ENCODE peak calls at places on chromosomes 6 and 20, in seven cellular contexts. One of them, this sample, is unnamed.

GRCh38 chr20:24720957-24721356 is 228.1 kb upstream of the CST7 start:
- DNase-seq in CD8-positive, alpha-beta memory T cell: no peak
- DNase-seq in GM23248: no peak
- DNase-seq in AG04450: no peak
- DNase-seq in astrocyte: no peak
- DNase-seq in suprapubic skin: no peak
- DNase-seq in left ventricle myocardium inferior: no peak
- DNase-seq in this sample: no peak

GRCh38 chr6:104400844-104401243 is 458.9 kb downstream of the HACE1 start:
- DNase-seq in CD8-positive, alpha-beta memory T cell: no peak
- DNase-seq in GM23248: no peak
- DNase-seq in AG04450: no peak
- DNase-seq in astrocyte: no peak
- DNase-seq in suprapubic skin: no peak
- DNase-seq in left ventricle myocardium inferior: no peak
- DNase-seq in this sample: no peak

GRCh38 chr6:94215614-94216013 is 796.3 kb upstream of the EPHA7 start:
- DNase-seq in CD8-positive, alpha-beta memory T cell: no peak
- DNase-seq in GM23248: no peak
- DNase-seq in AG04450: no peak
- DNase-seq in astrocyte: no peak
- DNase-seq in suprapubic skin: no peak
- DNase-seq in left ventricle myocardium inferior: no peak
- DNase-seq in this sample: peak; percentile 62

GRCh38 chr6:31834704-31835375 is 7.3 kb downstream of the HSPA1B start:
- DNase-seq in CD8-positive, alpha-beta memory T cell: peak; percentile 64
- DNase-seq in GM23248: peak; percentile 80
- DNase-seq in AG04450: no peak
- DNase-seq in astrocyte: no peak
- DNase-seq in suprapubic skin: peak; percentile 90
- DNase-seq in left ventricle myocardium inferior: peak; percentile 74
- DNase-seq in this sample: peak; percentile 83

GRCh38 chr6:23980965-23981364 is 145.1 kb upstream of the NRSN1 start:
- DNase-seq in CD8-positive, alpha-beta memory T cell: no peak
- DNase-seq in GM23248: peak; percentile 58
- DNase-seq in AG04450: no peak
- DNase-seq in astrocyte: peak; percentile 67
- DNase-seq in suprapubic skin: no peak
- DNase-seq in left ventricle myocardium inferior: no peak
- DNase-seq in this sample: no peak

GRCh38 chr6:110097443-110097842 is 82.0 kb downstream of the WASF1 start:
- DNase-seq in CD8-positive, alpha-beta memory T cell: no peak
- DNase-seq in GM23248: peak; percentile 18
- DNase-seq in AG04450: no peak
- DNase-seq in astrocyte: no peak
- DNase-seq in suprapubic skin: no peak
- DNase-seq in left ventricle myocardium inferior: no peak
- DNase-seq in this sample: no peak

GRCh38 chr20:10556519-10557083 is 117.2 kb downstream of the JAG1 start:
- DNase-seq in CD8-positive, alpha-beta memory T cell: no peak
- DNase-seq in GM23248: no peak
- DNase-seq in AG04450: no peak
- DNase-seq in astrocyte: no peak
- DNase-seq in suprapubic skin: no peak
- DNase-seq in left ventricle myocardium inferior: no peak
- DNase-seq in this sample: no peak

GRCh38 chr20:17956099-17956685 is 12.4 kb downstream of the SNX5 start:
- DNase-seq in CD8-positive, alpha-beta memory T cell: no peak
- DNase-seq in GM23248: no peak
- DNase-seq in AG04450: no peak
- DNase-seq in astrocyte: no peak
- DNase-seq in suprapubic skin: no peak
- DNase-seq in left ventricle myocardium inferior: no peak
- DNase-seq in this sample: no peak

GRCh38 chr6:9704989-9705388 is 709.9 kb downstream of the TFAP2A start:
- DNase-seq in CD8-positive, alpha-beta memory T cell: no peak
- DNase-seq in GM23248: no peak
- DNase-seq in AG04450: no peak
- DNase-seq in astrocyte: no peak
- DNase-seq in suprapubic skin: no peak
- DNase-seq in left ventricle myocardium inferior: no peak
- DNase-seq in this sample: no peak

GRCh38 chr6:71334768-71335167 is 46.2 kb downstream of the OGFRL1 start:
- DNase-seq in CD8-positive, alpha-beta memory T cell: no peak
- DNase-seq in GM23248: no peak
- DNase-seq in AG04450: no peak
- DNase-seq in astrocyte: no peak
- DNase-seq in suprapubic skin: no peak
- DNase-seq in left ventricle myocardium inferior: no peak
- DNase-seq in this sample: no peak

GRCh38 chr20:50900261-50900660 is 31.0 kb downstream of the ADNP start:
- DNase-seq in CD8-positive, alpha-beta memory T cell: no peak
- DNase-seq in GM23248: no peak
- DNase-seq in AG04450: no peak
- DNase-seq in astrocyte: no peak
- DNase-seq in suprapubic skin: no peak
- DNase-seq in left ventricle myocardium inferior: no peak
- DNase-seq in this sample: no peak

GRCh38 chr20:9485614-9486325 is 28.6 kb upstream of the LAMP5 start:
- DNase-seq in CD8-positive, alpha-beta memory T cell: no peak
- DNase-seq in GM23248: no peak
- DNase-seq in AG04450: no peak
- DNase-seq in astrocyte: no peak
- DNase-seq in suprapubic skin: no peak
- DNase-seq in left ventricle myocardium inferior: no peak
- DNase-seq in this sample: no peak

GRCh38 chr20:21436186-21436585 is 38.9 kb upstream of the NKX2-4 start:
- DNase-seq in CD8-positive, alpha-beta memory T cell: no peak
- DNase-seq in GM23248: peak; percentile 91
- DNase-seq in AG04450: no peak
- DNase-seq in astrocyte: peak; percentile 95
- DNase-seq in suprapubic skin: no peak
- DNase-seq in left ventricle myocardium inferior: no peak
- DNase-seq in this sample: no peak

GRCh38 chr20:22673467-22673866 is 89.1 kb upstream of the FOXA2 start:
- DNase-seq in CD8-positive, alpha-beta memory T cell: no peak
- DNase-seq in GM23248: no peak
- DNase-seq in AG04450: no peak
- DNase-seq in astrocyte: no peak
- DNase-seq in suprapubic skin: no peak
- DNase-seq in left ventricle myocardium inferior: no peak
- DNase-seq in this sample: no peak

GRCh38 chr6:130293800-130294199 is 71.0 kb upstream of the SAMD3 start:
- DNase-seq in CD8-positive, alpha-beta memory T cell: peak; percentile 11
- DNase-seq in GM23248: peak; percentile 79
- DNase-seq in AG04450: peak; percentile 44
- DNase-seq in astrocyte: peak; percentile 50
- DNase-seq in suprapubic skin: no peak
- DNase-seq in left ventricle myocardium inferior: no peak
- DNase-seq in this sample: peak; percentile 56

GRCh38 chr20:50694379-50695143 is 3.2 kb upstream of the RIPOR3 start:
- DNase-seq in CD8-positive, alpha-beta memory T cell: no peak
- DNase-seq in GM23248: peak; percentile 85
- DNase-seq in AG04450: no peak
- DNase-seq in astrocyte: peak; percentile 29
- DNase-seq in suprapubic skin: no peak
- DNase-seq in left ventricle myocardium inferior: no peak
- DNase-seq in this sample: no peak

GRCh38 chr6:47788498-47788884 is 6.7 kb downstream of the OPN5 start:
- DNase-seq in CD8-positive, alpha-beta memory T cell: no peak
- DNase-seq in GM23248: peak; percentile 7
- DNase-seq in AG04450: no peak
- DNase-seq in astrocyte: no peak
- DNase-seq in suprapubic skin: no peak
- DNase-seq in left ventricle myocardium inferior: no peak
- DNase-seq in this sample: no peak

GRCh38 chr6:145704153-145704781 is 31.1 kb downstream of the EPM2A start:
- DNase-seq in CD8-positive, alpha-beta memory T cell: no peak
- DNase-seq in GM23248: peak; percentile 56
- DNase-seq in AG04450: no peak
- DNase-seq in astrocyte: no peak
- DNase-seq in suprapubic skin: no peak
- DNase-seq in left ventricle myocardium inferior: no peak
- DNase-seq in this sample: no peak

GRCh38 chr6:62284725-62285124 is 1.3 kb downstream of the KHDRBS2 start:
- DNase-seq in CD8-positive, alpha-beta memory T cell: no peak
- DNase-seq in GM23248: no peak
- DNase-seq in AG04450: no peak
- DNase-seq in astrocyte: no peak
- DNase-seq in suprapubic skin: no peak
- DNase-seq in left ventricle myocardium inferior: no peak
- DNase-seq in this sample: no peak

GRCh38 chr20:39468703-39469102 is 506.6 kb downstream of the DHX35 start:
- DNase-seq in CD8-positive, alpha-beta memory T cell: no peak
- DNase-seq in GM23248: no peak
- DNase-seq in AG04450: no peak
- DNase-seq in astrocyte: no peak
- DNase-seq in suprapubic skin: no peak
- DNase-seq in left ventricle myocardium inferior: no peak
- DNase-seq in this sample: no peak

GRCh38 chr20:16397053-16397452 is 176.2 kb downstream of the KIF16B start:
- DNase-seq in CD8-positive, alpha-beta memory T cell: no peak
- DNase-seq in GM23248: peak; percentile 1
- DNase-seq in AG04450: no peak
- DNase-seq in astrocyte: peak; percentile 24
- DNase-seq in suprapubic skin: no peak
- DNase-seq in left ventricle myocardium inferior: peak; percentile 67
- DNase-seq in this sample: no peak

GRCh38 chr20:50838322-50838625 is 43.4 kb downstream of the BCAS4 start:
- DNase-seq in CD8-positive, alpha-beta memory T cell: no peak
- DNase-seq in GM23248: no peak
- DNase-seq in AG04450: no peak
- DNase-seq in astrocyte: no peak
- DNase-seq in suprapubic skin: no peak
- DNase-seq in left ventricle myocardium inferior: no peak
- DNase-seq in this sample: no peak

GRCh38 chr6:23218751-23219150 is 649.4 kb downstream of the HDGFL1 start:
- DNase-seq in CD8-positive, alpha-beta memory T cell: no peak
- DNase-seq in GM23248: no peak
- DNase-seq in AG04450: no peak
- DNase-seq in astrocyte: no peak
- DNase-seq in suprapubic skin: no peak
- DNase-seq in left ventricle myocardium inferior: no peak
- DNase-seq in this sample: peak; percentile 49

DNA sequence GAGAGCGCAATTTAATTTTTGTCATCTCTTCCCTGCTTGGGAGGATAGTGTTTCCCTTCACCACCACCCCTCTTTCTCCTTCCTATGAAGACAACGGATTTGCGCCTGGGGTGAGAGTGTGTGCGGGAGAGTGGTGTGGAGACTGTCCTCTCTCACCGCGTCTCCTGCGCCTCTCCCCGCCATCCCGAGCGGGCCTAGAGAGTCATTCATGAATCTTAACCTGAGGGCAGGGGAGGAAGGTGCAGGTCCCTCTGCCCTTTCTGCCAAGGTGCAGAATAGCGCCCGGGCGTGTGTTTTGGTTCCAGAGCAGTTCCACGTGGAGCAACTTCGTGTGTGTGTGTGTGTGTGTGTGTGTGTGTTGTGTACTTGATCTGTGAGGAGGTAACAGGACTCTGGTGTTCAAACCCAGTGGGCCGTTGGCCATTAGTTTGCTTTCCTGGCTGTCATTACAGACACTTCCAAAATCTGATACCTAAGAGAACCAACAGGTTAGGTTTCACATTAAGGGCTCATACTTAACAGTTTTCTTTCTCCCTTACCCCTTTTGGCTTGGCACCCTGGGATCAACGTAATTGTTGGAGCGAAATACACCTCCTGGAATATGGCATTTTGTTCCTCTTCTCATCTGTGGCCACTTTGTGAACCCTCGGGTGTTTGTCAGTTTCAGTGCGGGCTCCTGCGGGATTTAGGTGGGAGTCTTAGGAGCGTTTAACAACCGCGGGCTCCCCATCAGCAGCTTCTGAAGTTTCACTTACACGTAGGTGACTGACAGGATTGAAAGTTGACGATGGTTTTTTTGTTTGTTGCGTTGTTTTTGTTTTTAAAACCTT is 1.8 kb downstream of the EYA4 start:
- DNase-seq in CD8-positive, alpha-beta memory T cell: no peak
- DNase-seq in GM23248: no peak
- DNase-seq in AG04450: no peak
- DNase-seq in astrocyte: no peak
- DNase-seq in suprapubic skin: no peak
- DNase-seq in left ventricle myocardium inferior: peak; percentile 18
- DNase-seq in this sample: no peak
- H3K27me3 ChIP-seq in CD8-positive, alpha-beta memory T cell: no peaks in the 10 kb centered on the region
- H3K27me3 ChIP-seq in GM23248: peaks cover 75% of the 10 kb centered on the region
- H3K27me3 ChIP-seq in AG04450: no peaks in the 10 kb centered on the region
- H3K27me3 ChIP-seq in astrocyte: peaks cover 52% of the 10 kb centered on the region
- H3K27me3 ChIP-seq in suprapubic skin: peaks cover 75% of the 10 kb centered on the region
- H3K27me3 ChIP-seq in left ventricle myocardium inferior: peaks cover 74% of the 10 kb centered on the region
- H3K27me3 ChIP-seq in this sample: peaks cover 63% of the 10 kb centered on the region

DNA sequence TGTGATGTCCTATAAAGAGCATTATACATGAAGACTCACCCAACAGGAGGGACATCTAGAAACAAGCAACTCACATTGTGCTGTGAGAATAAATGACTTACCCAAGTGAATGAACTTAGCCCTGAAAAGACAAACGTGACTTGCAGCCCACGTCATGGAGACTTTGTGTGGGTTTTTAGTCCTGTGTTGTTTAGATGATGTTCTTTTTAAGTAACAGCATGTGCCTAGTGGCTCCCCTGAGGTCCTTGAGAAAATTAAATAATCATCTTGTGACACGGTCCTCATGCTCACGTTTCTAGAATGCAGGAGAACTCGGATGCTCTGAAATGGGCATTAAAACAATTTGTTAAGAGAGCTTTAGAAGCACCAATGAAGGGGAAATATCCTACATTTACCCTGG is 165.1 kb downstream of the SASH1 start:
- DNase-seq in CD8-positive, alpha-beta memory T cell: no peak
- DNase-seq in GM23248: peak; percentile 69
- DNase-seq in AG04450: no peak
- DNase-seq in astrocyte: peak; percentile 39
- DNase-seq in suprapubic skin: no peak
- DNase-seq in left ventricle myocardium inferior: no peak
- DNase-seq in this sample: no peak
- H3K27ac ChIP-seq in CD8-positive, alpha-beta memory T cell: no peak overlapping the region
- H3K27ac ChIP-seq in GM23248: peak overlapping the region; percentile 100
- H3K27ac ChIP-seq in AG04450: peak overlapping the region; percentile 33
- H3K27ac ChIP-seq in astrocyte: peak overlapping the region; percentile 84
- H3K27ac ChIP-seq in suprapubic skin: peak overlapping the region; percentile 94
- H3K27ac ChIP-seq in left ventricle myocardium inferior: peak overlapping the region; percentile 88
- H3K27ac ChIP-seq in this sample: no peak overlapping the region

GRCh38 chr20:46049815-46050214 is 20.8 kb downstream of the SLC12A5 start:
- DNase-seq in CD8-positive, alpha-beta memory T cell: no peak
- DNase-seq in GM23248: no peak
- DNase-seq in AG04450: no peak
- DNase-seq in astrocyte: no peak
- DNase-seq in suprapubic skin: no peak
- DNase-seq in left ventricle myocardium inferior: no peak
- DNase-seq in this sample: no peak
- H3K27me3 ChIP-seq in CD8-positive, alpha-beta memory T cell: peaks cover 7% of the 10 kb centered on the region
- H3K27me3 ChIP-seq in GM23248: peaks cover 8% of the 10 kb centered on the region
- H3K27me3 ChIP-seq in AG04450: peaks cover 13% of the 10 kb centered on the region
- H3K27me3 ChIP-seq in astrocyte: peaks cover 19% of the 10 kb centered on the region
- H3K27me3 ChIP-seq in suprapubic skin: peaks cover 44% of the 10 kb centered on the region
- H3K27me3 ChIP-seq in left ventricle myocardium inferior: peaks cover 97% of the 10 kb centered on the region
- H3K27me3 ChIP-seq in this sample: no peaks in the 10 kb centered on the region

DNA sequence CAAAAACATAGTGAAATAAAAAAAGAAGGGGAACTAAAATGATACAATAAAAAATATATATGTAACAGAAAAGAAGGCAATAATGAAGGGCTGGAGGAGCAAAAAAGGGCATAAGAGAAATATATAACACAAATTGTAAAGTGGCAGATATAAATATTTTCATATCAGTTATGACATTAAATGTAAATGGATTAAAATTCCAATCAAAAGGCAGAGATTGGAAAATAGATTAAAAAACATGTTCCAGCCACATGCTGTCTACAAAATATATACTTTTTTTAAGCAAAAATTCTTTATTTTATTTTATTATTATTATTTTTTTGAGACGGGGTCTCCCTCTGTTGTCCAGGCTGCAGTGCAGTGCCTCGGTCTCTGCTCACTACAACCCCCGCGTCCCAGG is 23.9 kb upstream of the NT5E start:
- DNase-seq in CD8-positive, alpha-beta memory T cell: no peak
- DNase-seq in GM23248: no peak
- DNase-seq in AG04450: no peak
- DNase-seq in astrocyte: no peak
- DNase-seq in suprapubic skin: no peak
- DNase-seq in left ventricle myocardium inferior: no peak
- DNase-seq in this sample: no peak
- H3K27ac ChIP-seq in CD8-positive, alpha-beta memory T cell: no peak overlapping the region
- H3K27ac ChIP-seq in GM23248: no peak overlapping the region
- H3K27ac ChIP-seq in AG04450: no peak overlapping the region
- H3K27ac ChIP-seq in astrocyte: no peak overlapping the region
- H3K27ac ChIP-seq in suprapubic skin: no peak overlapping the region
- H3K27ac ChIP-seq in left ventricle myocardium inferior: no peak overlapping the region
- H3K27ac ChIP-seq in this sample: no peak overlapping the region